ENCODE peak calls at places on chromosomes 16 and 17, in five cellular contexts. Z is sigmoid colon, V is stomach, Q is cardiac fibroblast, O is ovary. X is an unnamed sample.

GRCh38 chr17:82330322-82331239 is 3.0 kb downstream of the SECTM1 start:
- DNase-seq in O (peak), V (no peak), Z (no peak), Q (peak), X (no peak)

GRCh38 chr17:27523712-27524111 is 67.5 kb downstream of the KSR1 start:
- DNase-seq in Z (no peak), O (no peak), V (no peak), Q (no peak), X (no peak)

GRCh38 chr17:15157051-15157450 is 108.1 kb downstream of the PMP22 start:
- DNase-seq in Z (no peak), V (no peak), O (no peak), Q (peak), X (no peak)

GRCh38 chr17:29143894-29144293 is 36.3 kb downstream of the MYO18A start:
- DNase-seq in V (no peak), Q (peak), O (no peak), Z (no peak), X (no peak)

GRCh38 chr17:28865946-28866752 is 11.3 kb downstream of the ERAL1 start:
- DNase-seq in Z (no peak), V (no peak), O (no peak), Q (peak), X (no peak)

GRCh38 chr16:3120435-3120834 is 8.0 kb downstream of the ZNF205 start:
- DNase-seq in Q (no peak), O (no peak), Z (no peak), V (no peak), X (no peak)

GRCh38 chr17:269616-270514 is 82.7 kb downstream of the RPH3AL start:
- DNase-seq in Q (no peak), V (no peak), Z (peak), O (no peak), X (no peak)

GRCh38 chr17:17570207-17570797 is 21.2 kb downstream of the PEMT start:
- DNase-seq in V (peak), Z (no peak), O (no peak), Q (peak), X (peak)

GRCh38 chr17:16415031-16415924 is at the start of gene TRPV2:
- DNase-seq in V (peak), Z (no peak), O (peak), Q (no peak), X (no peak)

GRCh38 chr16:72744064-72744793 is 303.7 kb downstream of the ZFHX3 start:
- DNase-seq in Z (no peak), V (no peak), O (no peak), Q (no peak), X (no peak)

GRCh38 chr17:6452471-6453266 is 8.4 kb downstream of the PIMREG start:
- DNase-seq in Q (no peak), Z (no peak), V (no peak), O (peak), X (no peak)

GRCh38 chr17:61720016-61720795 is 129.2 kb upstream of the NACA2 start:
- DNase-seq in V (no peak), Q (peak), O (no peak), Z (no peak), X (no peak)

GRCh38 chr17:74429604-74430384 is 2.1 kb upstream of the GPRC5C start:
- DNase-seq in Q (no peak), V (peak), O (peak), Z (no peak), X (no peak)

GRCh38 chr17:44451016-44451415 is 52.2 kb downstream of the GPATCH8 start:
- DNase-seq in V (no peak), Q (no peak), O (no peak), Z (no peak), X (no peak)

GRCh38 chr16:3192476-3193019 is 4.5 kb downstream of the OR1F1 start:
- DNase-seq in O (no peak), Z (no peak), V (no peak), Q (no peak), X (no peak)

GRCh38 chr17:18245038-18245776 is 13.3 kb downstream of the FLII start:
- DNase-seq in O (no peak), V (no peak), Q (no peak), Z (no peak), X (no peak)

GRCh38 chr17:16439303-16439791 is 24.0 kb downstream of the TRPV2 start:
- DNase-seq in O (no peak), Q (peak), Z (no peak), V (no peak), X (no peak)

GRCh38 chr17:74960739-74961342 is 11.7 kb downstream of the HID1 start:
- DNase-seq in O (no peak), Z (no peak), V (peak), Q (peak), X (no peak)

GRCh38 chr16:80614908-80615696 is 74.3 kb downstream of the DYNLRB2 start:
- DNase-seq in O (no peak), V (no peak), Z (no peak), Q (peak), X (peak)

GRCh38 chr16:66389256-66390175 is 23.0 kb downstream of the CDH5 start:
- DNase-seq in Q (no peak), Z (peak), O (no peak), V (peak), X (no peak)

GRCh38 chr16:2963074-2963610 is 933 bp upstream of the KREMEN2 start:
- DNase-seq in Z (no peak), Q (no peak), V (no peak), O (peak), X (no peak)

GRCh38 chr17:67636841-67637240 is 80.9 kb upstream of the NOL11 start:
- DNase-seq in V (no peak), O (no peak), Q (no peak), Z (no peak), X (no peak)

GRCh38 chr16:5820472-5820871 is 722.9 kb upstream of the EEF2KMT start:
- DNase-seq in O (no peak), V (no peak), Z (no peak), Q (no peak), X (peak)

GRCh38 chr16:69880640-69881133 is 70.4 kb upstream of the CLEC18A start:
- DNase-seq in Z (no peak), V (no peak), Q (no peak), O (no peak), X (no peak)

GRCh38 chr17:40369923-40370322 is 5.4 kb upstream of the GJD3 start:
- DNase-seq in Z (peak), Q (no peak), O (no peak), V (no peak), X (no peak)

GRCh38 chr16:67169642-67170167 is 633 bp upstream of the NOL3 start:
- DNase-seq in Q (no peak), V (no peak), O (peak), Z (no peak), X (no peak)

GRCh38 chr16:877242-878065 is 76.9 kb upstream of the GNG13 start:
- DNase-seq in Z (peak), O (no peak), Q (no peak), V (no peak), X (no peak)

GRCh38 chr16:876523-877241 is 76.1 kb upstream of the GNG13 start:
- DNase-seq in O (no peak), Z (peak), V (no peak), Q (no peak), X (no peak)

GRCh38 chr16:879461-879861 is 78.9 kb upstream of the GNG13 start:
- DNase-seq in Z (peak), Q (no peak), O (no peak), V (no peak), X (no peak)

GRCh38 chr16:878886-879285 is 78.4 kb upstream of the GNG13 start:
- DNase-seq in Z (peak), Q (no peak), O (no peak), V (no peak), X (no peak)

DNA sequence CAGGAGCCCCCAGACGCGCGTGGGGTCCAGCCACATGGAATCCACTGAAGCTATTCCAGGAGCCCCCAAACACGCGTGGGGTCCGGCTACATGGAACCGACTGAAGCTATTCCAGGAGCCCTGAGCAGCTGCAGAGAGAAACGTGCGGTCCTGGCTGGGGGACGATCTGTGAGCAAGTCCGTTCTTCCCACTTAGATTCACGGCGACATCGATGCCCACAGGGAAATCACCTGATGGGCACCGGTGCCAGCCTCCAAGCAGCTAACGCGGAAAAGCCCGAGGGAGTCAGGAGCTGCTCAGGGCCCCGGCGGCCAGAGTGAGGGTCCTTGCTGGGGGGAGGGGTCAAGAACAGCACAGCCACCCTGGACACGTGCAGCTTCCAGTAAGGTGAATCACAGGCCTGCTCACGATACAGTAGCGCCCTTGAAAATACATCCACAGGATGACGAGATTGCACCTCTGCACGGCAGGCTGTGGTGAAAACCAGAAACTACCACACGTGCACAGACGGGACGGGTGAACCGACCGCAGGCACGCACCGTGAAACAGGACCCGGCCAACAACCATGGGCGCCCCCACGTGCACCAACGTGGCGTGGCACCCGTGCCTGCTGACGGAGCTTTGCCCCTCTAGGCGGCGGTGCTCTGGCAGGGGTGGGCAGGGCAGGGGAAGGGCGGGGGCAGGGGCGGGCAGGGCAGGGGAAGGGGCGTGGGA is 77.7 kb upstream of the GNG13 start:
- DNase-seq in O (no peak), Q (no peak), V (no peak), Z (peak), X (no peak)
- TF ChIP-seq CTCF in O (no peak), Q (no peak), V (no peak), Z (no peak), X (no peak)

GRCh38 chr17:78390241-78391050 is 12.0 kb downstream of the PGS1 start:
- DNase-seq in Z (peak), V (no peak), Q (peak), O (no peak), X (peak)
- TF ChIP-seq CTCF in Z (no peak), V (no peak), Q (peak), O (no peak), X (no peak)

DNA sequence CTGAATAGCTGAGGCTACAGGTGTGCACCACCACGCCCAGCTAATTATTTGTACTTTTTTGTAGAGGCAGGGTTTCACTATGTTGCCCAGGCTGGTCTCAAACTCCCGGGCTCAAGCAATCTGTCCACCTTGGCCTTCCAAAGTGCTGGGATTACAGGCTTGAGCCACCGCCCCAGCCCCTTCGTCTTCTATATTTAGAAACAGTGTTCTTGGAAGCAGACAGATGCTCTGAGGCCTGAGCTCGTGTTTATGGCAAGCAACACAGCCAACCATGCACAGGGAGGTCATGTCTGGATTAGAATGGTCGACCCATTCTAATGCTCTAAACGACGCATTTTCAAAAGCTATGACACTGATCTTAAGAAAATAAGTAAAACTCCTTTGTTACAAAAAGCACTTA is 16.6 kb downstream of the TMEM204 start:
- DNase-seq in Q (no peak), V (no peak), O (no peak), Z (no peak), X (no peak)
- TF ChIP-seq CTCF in Q (no peak), V (no peak), O (no peak), Z (no peak), X (no peak)

GRCh38 chr16:71672125-71672524 is 46.1 kb downstream of the MARVELD3 start:
- DNase-seq in V (no peak), Z (no peak), Q (no peak), O (no peak), X (no peak)

GRCh38 chr16:71670537-71670936 is 44.6 kb downstream of the MARVELD3 start:
- DNase-seq in Z (no peak), Q (no peak), V (no peak), O (no peak), X (no peak)

GRCh38 chr16:71671165-71671564 is 45.2 kb downstream of the MARVELD3 start:
- DNase-seq in Z (no peak), O (no peak), Q (no peak), V (no peak), X (no peak)

GRCh38 chr16:71666928-71667707 is 41.1 kb downstream of the MARVELD3 start:
- DNase-seq in V (no peak), Z (no peak), O (no peak), Q (no peak), X (no peak)

DNA sequence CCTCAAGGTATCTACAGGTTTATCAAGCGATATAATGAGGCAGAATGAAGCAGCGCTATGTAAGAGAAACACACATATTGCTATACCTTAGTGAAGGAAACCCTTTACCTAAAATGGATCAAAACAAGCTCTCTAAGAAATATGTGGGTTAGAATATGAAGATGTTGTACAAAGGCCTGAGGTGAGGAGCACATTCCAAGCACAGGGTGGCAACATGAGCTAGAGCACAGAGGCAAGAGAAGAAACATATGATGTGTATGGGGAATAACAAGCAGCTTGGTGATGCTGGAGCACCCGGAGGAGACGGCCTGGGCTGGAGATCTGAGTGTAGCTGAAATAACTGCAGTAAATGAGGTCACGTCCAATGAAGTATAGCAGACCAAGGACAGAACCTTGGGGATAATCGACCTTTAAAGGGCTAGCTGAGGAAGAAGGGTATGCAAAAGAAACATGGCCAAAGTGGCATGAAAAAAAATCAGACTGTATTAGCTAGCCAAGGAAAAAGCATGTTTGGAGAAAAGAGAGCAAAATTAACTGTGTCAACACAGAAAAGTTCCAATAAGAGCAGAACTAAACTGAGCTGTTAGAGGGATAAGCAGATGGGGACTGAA is 44.0 kb downstream of the MARVELD3 start:
- DNase-seq in Z (no peak), Q (no peak), V (no peak), O (no peak), X (no peak)
- TF ChIP-seq CTCF in Z (no peak), Q (no peak), V (no peak), O (no peak), X (no peak)

DNA sequence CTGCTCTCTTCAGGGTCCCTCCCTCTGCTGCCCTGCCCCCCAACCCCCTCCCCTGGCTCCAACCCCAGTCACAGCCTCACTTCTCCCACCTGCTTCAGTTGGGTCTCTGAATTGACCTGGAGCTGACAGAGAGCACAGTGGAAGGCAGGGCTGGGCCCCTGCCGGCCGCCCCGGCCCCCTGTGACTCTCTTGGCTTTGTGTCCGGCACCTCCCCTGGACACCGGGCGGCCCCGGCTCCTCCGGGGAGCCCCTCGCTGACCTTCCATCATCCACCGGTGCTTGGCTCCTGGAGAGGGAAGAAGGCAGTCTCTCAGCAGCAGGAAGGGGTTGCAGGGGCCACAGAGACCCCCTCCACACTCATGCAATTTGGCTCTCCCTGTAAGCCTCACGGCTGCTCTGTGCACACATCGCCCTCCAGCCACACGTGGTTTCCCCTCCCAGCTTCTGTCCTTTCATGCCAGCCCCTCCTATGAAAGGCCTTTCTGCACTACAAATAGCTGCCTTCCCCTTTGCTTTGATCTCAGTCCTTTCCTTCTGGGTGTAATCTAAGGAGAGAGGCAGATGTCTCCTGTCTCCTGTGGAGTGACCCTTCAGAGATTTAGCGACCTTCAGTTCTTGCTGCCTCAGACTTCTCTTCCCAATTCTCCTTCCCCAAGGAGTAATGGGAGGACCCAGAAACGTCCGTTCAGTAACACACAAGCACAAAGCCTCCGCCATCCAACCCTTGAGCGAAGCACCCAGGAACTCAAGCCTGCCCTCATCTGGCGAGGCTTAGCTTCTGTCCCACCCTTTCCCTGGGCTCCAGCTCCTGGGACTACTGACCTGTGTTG is 8.3 kb downstream of the NKIRAS2 start:
- DNase-seq in O (no peak), V (peak), Q (no peak), Z (no peak), X (no peak)
- TF ChIP-seq CTCF in O (no peak), V (no peak), Q (peak), Z (no peak), X (peak)

X was measured in astrocyte of the cerebellum.